ENCODE peak calls at places on chromosomes 2 and 18, in eight cellular contexts. E is spleen, R is A549, C is endothelial cell of umbilical vein, Q is transverse colon, M is heart left ventricle, H is NB4, J is uterus. N is an unnamed sample.

GRCh38 chr2:225630824-225631533 is 231.5 kb downstream of the NYAP2 start:
- DNase-seq in C (no peak), Q (no peak), R (no peak), H (no peak), M (no peak), E (no peak), J (no peak), N (no peak)

GRCh38 chr2:145085616-145086015 is 565.7 kb upstream of the ZEB2 start:
- DNase-seq in J (no peak), C (no peak), E (no peak), H (no peak), Q (no peak), M (no peak), R (no peak), N (no peak)

GRCh38 chr18:46278481-46279465 is 174.6 kb downstream of the HAUS1 start:
- DNase-seq in C (peak; percentile 16), E (no peak), M (no peak), H (no peak), R (no peak), Q (no peak), J (no peak), N (no peak)

GRCh38 chr2:8841962-8842361 is 4.5 kb upstream of the KIDINS220 start:
- DNase-seq in Q (no peak), C (no peak), J (no peak), E (no peak), R (no peak), M (no peak), H (peak; percentile 38), N (no peak)

GRCh38 chr2:207423886-207424285 is 105.9 kb upstream of the CREB1 start:
- DNase-seq in J (no peak), C (no peak), M (no peak), H (peak; percentile 89), Q (no peak), R (no peak), E (no peak), N (no peak)

GRCh38 chr2:61262699-61263098 is 100.7 kb downstream of the C2orf74 start:
- DNase-seq in M (no peak), J (no peak), E (no peak), Q (no peak), C (no peak), R (no peak), H (no peak), N (no peak)

GRCh38 chr2:10814142-10814541 is 1.6 kb upstream of the PDIA6 start:
- DNase-seq in H (no peak), R (no peak), J (no peak), E (peak; percentile 69), C (peak; percentile 17), Q (no peak), M (no peak), N (no peak)

GRCh38 chr2:162056796-162057399 is 17.1 kb downstream of the DPP4 start:
- DNase-seq in R (no peak), H (no peak), J (no peak), M (no peak), C (no peak), E (no peak), Q (no peak), N (no peak)

GRCh38 chr18:48138660-48139426 is 208.4 kb upstream of the SMAD2 start:
- DNase-seq in Q (peak; percentile 50), R (no peak), C (no peak), E (peak; percentile 66), H (no peak), J (no peak), M (no peak), N (peak; percentile 25)

GRCh38 chr2:62293490-62294212 is 97.7 kb downstream of the B3GNT2 start:
- DNase-seq in C (peak; percentile 50), E (no peak), R (peak; percentile 7), Q (peak; percentile 92), M (peak; percentile 45), H (no peak), J (peak; percentile 29), N (peak; percentile 97)

GRCh38 chr2:241157841-241158545 is 7.7 kb downstream of the PPP1R7 start:
- DNase-seq in M (no peak), R (no peak), E (peak; percentile 48), Q (no peak), H (no peak), C (peak; percentile 30), J (no peak), N (no peak)

GRCh38 chr2:84839851-84840250 is 41.0 kb downstream of the TRABD2A start:
- DNase-seq in C (no peak), J (no peak), E (no peak), H (no peak), M (no peak), Q (no peak), R (no peak), N (no peak)

GRCh38 chr2:15939854-15940660 is at the start of gene MYCN:
- DNase-seq in C (peak; percentile 59), J (peak; percentile 60), M (peak; percentile 65), E (no peak), Q (peak; percentile 42), R (peak; percentile 72), H (peak; percentile 58), N (peak; percentile 15)
- TF ChIP-seq POLR2A in C (no peak), J (no peak), M (no peak), E (no peak), Q (no peak), R (no peak), H (no peak), N (no peak)

DNA sequence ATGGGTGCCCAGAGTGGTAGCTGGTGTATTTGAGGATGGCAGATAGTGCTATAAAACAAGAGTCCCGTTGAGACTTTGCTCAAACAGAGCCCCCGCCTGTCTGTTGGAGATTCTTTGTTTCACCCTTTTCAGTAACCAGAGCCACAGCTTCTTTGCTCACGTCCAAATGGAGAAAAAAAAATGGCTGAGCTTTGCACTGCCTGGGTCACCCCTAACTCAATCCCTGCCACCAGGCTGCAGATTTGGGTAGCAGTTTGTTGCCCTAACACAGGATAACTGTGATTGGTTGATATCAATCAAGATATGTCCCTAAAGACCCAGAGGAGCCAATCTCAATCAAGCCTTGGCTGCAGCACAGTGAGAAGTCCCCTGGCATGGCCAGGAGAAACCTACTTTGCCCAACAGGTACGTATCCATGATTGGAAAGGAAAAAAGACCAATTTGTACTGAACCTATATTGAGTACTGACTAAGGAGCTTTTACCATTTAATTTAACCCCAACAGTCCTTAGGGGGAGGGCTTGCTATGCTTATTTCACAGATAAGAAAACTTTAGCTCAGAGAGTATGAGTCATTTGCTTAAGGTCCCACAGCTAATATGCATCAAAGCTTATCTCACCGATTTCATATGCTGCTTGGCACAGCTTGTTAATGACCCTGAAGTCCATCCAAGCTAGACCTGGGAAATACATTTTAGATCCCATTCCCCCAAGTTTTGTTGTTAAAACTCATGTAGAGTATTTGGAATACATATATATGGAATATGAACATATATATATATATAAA is 72.0 kb upstream of the SH3BP4 start:
- DNase-seq in J (no peak), Q (no peak), R (peak; percentile 53), H (no peak), E (no peak), C (peak; percentile 92), M (no peak), N (no peak)
- TF ChIP-seq CTCF in J (no peak), Q (no peak), R (no peak), H (no peak), E (no peak), C (no peak), M (no peak), N (no peak)

GRCh38 chr18:6929370-6930102 is 188.1 kb downstream of the LAMA1 start:
- DNase-seq in Q (peak; percentile 47), E (no peak), H (no peak), M (no peak), R (no peak), C (no peak), J (no peak), N (no peak)
- TF ChIP-seq POLR2A in Q (peak; percentile 65), E (no peak), H (no peak), M (no peak), R (no peak), C (no peak), J (no peak), N (peak; percentile 39)

GRCh38 chr2:174397773-174398172 is 2.2 kb downstream of the SCRN3 start:
- DNase-seq in J (no peak), C (no peak), Q (no peak), R (no peak), E (no peak), H (no peak), M (no peak), N (no peak)
- TF ChIP-seq CTCF in J (no peak), C (no peak), Q (no peak), R (no peak), E (no peak), H (no peak), M (no peak), N (no peak)

GRCh38 chr2:30412392-30413321 is 34.4 kb upstream of the LCLAT1 start:
- DNase-seq in C (no peak), R (no peak), Q (peak; percentile 26), J (peak; percentile 85), M (peak; percentile 87), H (no peak), E (no peak), N (peak; percentile 36)
- TF ChIP-seq POLR2A in C (no peak), R (no peak), Q (no peak), J (no peak), M (no peak), H (no peak), E (no peak), N (no peak)

DNA sequence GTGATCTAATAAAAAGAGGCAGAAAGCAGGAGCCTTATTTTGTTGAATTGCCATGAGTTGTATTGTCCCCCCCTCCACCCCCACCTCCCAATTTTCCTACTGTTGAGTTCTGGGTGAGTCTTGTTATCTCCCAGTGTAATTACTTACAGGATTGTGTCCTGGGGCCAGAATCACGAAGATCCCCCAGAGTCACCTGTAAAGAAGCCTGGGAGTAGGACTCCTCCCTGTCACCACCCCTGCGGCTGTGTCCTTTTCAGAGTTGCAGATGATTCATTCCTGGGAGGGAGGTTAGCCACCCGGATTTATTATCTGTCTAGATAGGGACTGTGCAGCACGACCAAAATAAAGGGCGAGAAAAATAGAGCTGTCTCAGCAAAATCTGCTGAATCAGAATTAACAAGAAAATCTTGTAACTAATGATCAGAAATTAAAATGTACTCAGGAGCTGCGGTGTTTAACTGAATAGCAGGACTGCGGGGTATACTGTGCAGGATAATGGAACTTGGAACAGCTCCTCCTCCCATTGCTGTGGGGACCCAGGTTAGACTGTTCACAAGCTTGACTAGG is 81.7 kb upstream of the CAPN13 start:
- DNase-seq in J (no peak), Q (no peak), H (no peak), C (no peak), R (no peak), E (no peak), M (no peak), N (no peak)
- TF ChIP-seq CTCF in J (no peak), Q (no peak), H (no peak), C (no peak), R (no peak), E (no peak), M (no peak), N (no peak)

N was measured in body of pancreas.